ENCODE peak calls at places on chromosomes 11 and 22, in five cellular contexts. T is tibial artery, M is sigmoid colon, R is heart right ventricle, H is H1. D is an unnamed sample. For H3K4me1, the result is how much of the 10 kb centered on the place peaks cover.

GRCh38 chr11:12088047-12088481 is 22.3 kb upstream of the MICAL2 start:
- DNase-seq in H (no peak), R (peak), M (peak), T (peak), D (no peak)

GRCh38 chr11:114366331-114367243 is 33.7 kb downstream of the C11orf71 start:
- DNase-seq in T (no peak), M (no peak), R (no peak), H (no peak), D (no peak)

GRCh38 chr11:116577273-116577672 is 195.5 kb downstream of the BUD13 start:
- DNase-seq in R (no peak), T (no peak), M (no peak), H (no peak), D (no peak)

GRCh38 chr11:112903310-112903709 is 57.9 kb upstream of the NCAM1 start:
- DNase-seq in M (no peak), T (no peak), R (no peak), H (no peak), D (no peak)

GRCh38 chr11:117424781-117425180 is 97.1 kb downstream of the CEP164 start:
- DNase-seq in H (no peak), M (peak), T (no peak), R (no peak), D (no peak)

GRCh38 chr11:62133328-62134065 is 9.7 kb downstream of the INCENP start:
- DNase-seq in H (no peak), T (peak), R (no peak), M (no peak), D (no peak)

GRCh38 chr11:75430692-75431532 is 2.1 kb downstream of the KLHL35 start:
- DNase-seq in H (no peak), R (no peak), M (no peak), T (no peak), D (no peak)

GRCh38 chr11:73288873-73289707 is 17.0 kb downstream of the P2RY6 start:
- DNase-seq in R (peak), H (no peak), T (peak), M (peak), D (no peak)

GRCh38 chr22:35155403-35156025 is 89.6 kb downstream of the ISX start:
- DNase-seq in H (no peak), R (no peak), M (no peak), T (no peak), D (no peak)

GRCh38 chr22:32665676-32666075 is 135.8 kb upstream of the TIMP3 start:
- DNase-seq in H (no peak), M (no peak), R (no peak), T (no peak), D (no peak)

GRCh38 chr11:60792521-60792920 is 7.4 kb downstream of the MS4A10 start:
- DNase-seq in H (no peak), T (no peak), M (no peak), R (no peak), D (no peak)

GRCh38 chr11:110087820-110088534 is 5.2 kb upstream of the ZC3H12C start:
- DNase-seq in T (no peak), H (no peak), M (no peak), R (no peak), D (no peak)

GRCh38 chr22:46068908-46069481 is 81.3 kb upstream of the PPARA start:
- DNase-seq in H (no peak), R (peak), M (peak), T (peak), D (no peak)

GRCh38 chr11:123640677-123641494 is 13.5 kb downstream of the SCN3B start:
- DNase-seq in M (no peak), H (no peak), T (no peak), R (peak), D (peak)

GRCh38 chr11:9385288-9385902 is 943 bp downstream of the IPO7 start:
- DNase-seq in M (no peak), T (no peak), H (no peak), R (no peak), D (no peak)
- H3K4me3 ChIP-seq in M (peak), T (peak), H (peak), R (peak), D (peak)

DNA sequence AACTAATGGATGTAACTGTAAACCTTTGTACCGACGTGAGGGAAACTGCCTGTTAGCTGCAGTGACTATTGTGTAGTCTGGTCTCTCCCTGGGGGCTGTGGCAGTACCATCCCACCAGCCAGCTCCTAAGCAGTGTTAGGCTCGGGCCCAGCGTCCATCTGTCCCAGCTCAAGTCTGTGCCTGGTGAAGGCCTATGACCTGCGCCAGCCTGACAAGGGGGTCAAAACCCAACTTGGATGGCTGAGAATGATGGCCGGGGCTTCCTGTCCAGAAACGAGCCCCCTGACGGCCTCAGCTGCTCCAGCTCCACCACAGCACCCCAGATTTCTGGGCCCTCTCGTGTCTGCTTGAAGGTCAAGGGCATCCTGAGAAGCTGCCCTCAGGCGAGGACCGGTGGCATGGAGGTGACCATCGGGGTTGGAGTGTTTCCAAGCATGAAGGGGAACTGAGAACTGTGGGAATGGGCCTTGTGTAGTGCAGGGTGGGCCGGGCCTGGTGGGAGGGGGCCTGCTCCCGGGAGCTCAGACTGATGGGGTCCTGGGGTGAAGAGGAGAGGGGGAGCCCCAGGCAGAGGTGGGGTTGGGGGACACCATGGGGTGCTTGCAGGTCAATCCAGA is 14.3 kb upstream of the SPI1 start:
- DNase-seq in T (peak), H (no peak), M (peak), R (no peak), D (no peak)
- H3K4me1 ChIP-seq in T (under half), H (under half), M (under half), R (under half), D (under half)

GRCh38 chr22:41681616-41682015 is 7.1 kb downstream of the SNU13 start:
- DNase-seq in R (no peak), H (no peak), M (peak), T (no peak), D (no peak)
- H3K27ac ChIP-seq in R (peak), H (no peak), M (peak), T (peak), D (no peak)

DNA sequence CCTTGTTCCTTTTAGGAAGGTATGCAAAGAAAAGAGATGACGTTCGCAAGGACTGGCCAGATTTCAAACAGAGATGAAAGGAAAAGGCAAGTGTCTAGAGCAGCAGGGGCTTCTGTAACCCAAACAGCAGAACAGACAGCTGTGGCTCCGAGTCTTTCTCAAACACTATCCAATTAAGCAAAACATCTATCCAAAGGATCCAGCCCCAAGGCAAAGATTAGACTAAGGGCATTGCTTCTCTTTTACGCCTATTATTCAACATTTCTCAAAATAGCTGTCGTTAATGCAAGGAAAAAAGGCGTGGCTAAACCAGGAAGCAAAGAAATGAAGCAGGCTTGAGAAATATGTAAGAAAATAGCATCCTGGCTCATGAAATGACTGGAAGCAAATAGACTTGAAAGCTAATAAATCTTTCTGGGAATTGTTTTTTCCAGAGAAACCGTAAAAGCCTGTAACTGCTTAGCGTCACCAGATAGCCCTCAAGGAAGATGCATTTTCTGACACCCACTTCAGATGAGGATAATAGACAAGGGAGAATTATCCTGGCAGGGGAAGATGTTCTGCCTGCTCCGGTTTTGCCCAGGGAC is 20.0 kb downstream of the C11orf96 start:
- DNase-seq in R (no peak), T (no peak), H (no peak), M (no peak), D (no peak)
- H3K4me3 ChIP-seq in R (no peak), T (peak), H (no peak), M (no peak), D (no peak)

GRCh38 chr11:93524173-93524536 is 19.0 kb downstream of the SMCO4 start:
- DNase-seq in T (no peak), M (no peak), R (no peak), H (no peak), D (no peak)

GRCh38 chr11:93525601-93526000 is 17.6 kb downstream of the SMCO4 start:
- DNase-seq in R (no peak), H (no peak), T (no peak), M (no peak), D (no peak)

GRCh38 chr11:93526691-93527583 is 16.3 kb downstream of the SMCO4 start:
- DNase-seq in T (no peak), R (no peak), M (no peak), H (no peak), D (no peak)

GRCh38 chr11:93524868-93525267 is 18.3 kb downstream of the SMCO4 start:
- DNase-seq in H (no peak), M (no peak), T (no peak), R (no peak), D (no peak)

DNA sequence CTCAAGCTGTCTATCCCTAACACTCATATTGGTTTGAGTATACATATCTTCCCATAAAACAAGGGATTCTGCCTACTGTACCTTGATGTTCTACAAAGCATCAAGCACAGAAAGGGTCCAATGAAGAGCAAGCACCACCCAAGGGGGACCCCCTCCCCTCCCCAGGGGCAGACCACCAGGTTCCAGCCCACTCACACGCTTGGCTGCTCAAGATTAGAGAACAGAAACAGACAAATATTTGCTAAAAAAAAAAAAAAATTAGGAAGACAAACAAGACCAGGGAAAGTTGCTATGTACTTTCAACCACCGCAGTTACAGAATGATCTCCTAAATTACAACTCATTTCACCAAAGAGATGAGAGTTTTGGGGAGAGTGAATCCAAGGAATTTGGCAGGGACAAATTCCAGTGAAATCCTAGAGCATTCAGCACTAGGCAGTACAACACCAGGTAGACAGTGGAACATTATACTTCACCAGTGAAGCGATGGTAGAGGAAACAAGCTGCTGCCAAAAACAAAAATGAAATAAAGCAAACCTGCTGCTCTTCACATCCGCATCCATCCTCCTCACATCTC is 17.0 kb downstream of the SMCO4 start:
- DNase-seq in M (no peak), T (no peak), H (no peak), R (no peak), D (no peak)
- H3K4me1 ChIP-seq in M (under half), T (under half), H (under half), R (half or more), D (under half)

DNA sequence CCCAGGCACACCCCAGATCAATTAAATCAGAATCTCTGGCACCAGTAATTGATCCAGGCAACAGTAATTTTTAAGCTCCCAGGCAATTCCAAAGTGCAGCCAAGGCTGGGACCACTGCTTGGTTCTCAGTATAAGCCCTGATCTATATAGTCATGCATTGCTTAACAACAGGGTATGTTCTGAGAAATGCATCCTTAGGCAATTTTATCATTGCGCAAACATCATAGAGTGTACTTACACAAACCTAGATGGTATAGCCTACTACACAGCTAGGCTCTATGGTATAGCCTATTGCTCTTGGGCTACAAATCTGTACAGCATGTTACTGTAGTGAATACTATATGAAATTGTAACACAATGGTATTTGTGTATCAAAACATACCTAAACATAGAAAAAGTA is 649 bp upstream of the C11orf42 start:
- DNase-seq in T (no peak), R (no peak), M (no peak), H (no peak), D (no peak)
- H3K27ac ChIP-seq in T (no peak), R (no peak), M (no peak), H (no peak), D (no peak)